ENCODE peak calls at places on chromosomes 4 and X, in six cellular contexts. J, E, A, P, S and R are unnamed samples.

GRCh38 chrX:72269671-72270251 is 7.3 kb downstream of the RPS4X start:
- ATAC-seq in P (no peak), J (no peak), A (no peak), E (peak; percentile 35), S (no peak), R (no peak)

GRCh38 chr4:151807220-151807619 is 46.4 kb upstream of the GATB start:
- ATAC-seq in A (no peak), E (peak; percentile 95), P (no peak), J (no peak), S (no peak), R (no peak)

GRCh38 chrX:129665916-129666644 is 11.3 kb upstream of the APLN start:
- ATAC-seq in S (no peak), J (peak; percentile 75), P (peak; percentile 98), E (peak; percentile 67), A (peak; percentile 45), R (peak; percentile 83)

GRCh38 chrX:144717682-144718081 is 529.6 kb upstream of the SPANXN1 start:
- ATAC-seq in J (no peak), P (no peak), S (no peak), A (no peak), E (no peak), R (no peak)

GRCh38 chrX:12421918-12422317 is 283.6 kb downstream of the FRMPD4 start:
- ATAC-seq in J (no peak), A (no peak), P (no peak), S (no peak), E (no peak), R (no peak)

GRCh38 chr4:184807797-184808718 is 17.7 kb downstream of the ACSL1 start:
- ATAC-seq in A (no peak), J (peak; percentile 16), P (no peak), S (peak; percentile 78), E (no peak), R (no peak)

GRCh38 chrX:48573690-48574269 is 504 bp upstream of the RBM3 start:
- ATAC-seq in S (no peak), E (no peak), J (no peak), P (peak; percentile 56), A (peak; percentile 19), R (peak; percentile 22)

GRCh38 chr4:34200535-34200934 is 2043.8 kb downstream of the ARAP2 start:
- ATAC-seq in E (no peak), J (no peak), A (no peak), P (no peak), S (no peak), R (no peak)

GRCh38 chr4:67892905-67893304 is 9.1 kb upstream of the TMPRSS11D start:
- ATAC-seq in A (no peak), J (no peak), S (no peak), P (no peak), E (no peak), R (no peak)

GRCh38 chrX:13029831-13030771 is 14.3 kb downstream of the FAM9C start:
- ATAC-seq in P (peak; percentile 47), E (no peak), S (peak; percentile 51), A (peak; percentile 70), J (no peak), R (no peak)

GRCh38 chr4:3484057-3484973 is 21.2 kb downstream of the DOK7 start:
- ATAC-seq in S (peak; percentile 8), A (peak; percentile 39), J (peak; percentile 55), E (peak; percentile 58), P (peak; percentile 9), R (no peak)

GRCh38 chr4:182880387-182881356 is 36.5 kb downstream of the DCTD start:
- ATAC-seq in P (no peak), S (peak; percentile 90), J (no peak), A (no peak), E (peak; percentile 85), R (no peak)

GRCh38 chrX:119853449-119853848 is 686 bp upstream of the UPF3B start:
- ATAC-seq in A (peak; percentile 26), P (no peak), E (no peak), S (peak; percentile 56), J (peak; percentile 40), R (no peak)

GRCh38 chr4:86376850-86377249 is 17.0 kb upstream of the MAPK10 start:
- ATAC-seq in A (no peak), P (no peak), E (no peak), J (no peak), S (no peak), R (no peak)

GRCh38 chrX:19746919-19747671 is 140.3 kb downstream of the SH3KBP1 start:
- ATAC-seq in P (no peak), J (no peak), S (peak; percentile 59), A (no peak), E (no peak), R (no peak)

GRCh38 chr4:110533940-110534339 is 58.0 kb downstream of the ENPEP start:
- ATAC-seq in P (peak; percentile 95), S (peak; percentile 90), A (no peak), J (peak; percentile 100), E (no peak), R (peak; percentile 68)

GRCh38 chr4:48588230-48588943 is 98.3 kb downstream of the ZAR1 start:
- ATAC-seq in J (no peak), S (no peak), A (no peak), P (no peak), E (no peak), R (no peak)

GRCh38 chrX:83535417-83536244 is 27.5 kb downstream of the POU3F4 start:
- ATAC-seq in J (no peak), E (no peak), P (no peak), S (no peak), A (no peak), R (no peak)

GRCh38 chr4:76558391-76559235 is 123.6 kb downstream of the SHROOM3 start:
- ATAC-seq in P (no peak), E (no peak), J (no peak), S (no peak), A (no peak), R (no peak)

GRCh38 chr4:1765409-1766335 is 27.4 kb upstream of the FGFR3 start:
- ATAC-seq in S (peak; percentile 0), J (no peak), E (no peak), P (peak; percentile 42), A (no peak), R (no peak)

GRCh38 chrX:96432647-96433046 is 252.0 kb upstream of the DIAPH2 start:
- ATAC-seq in J (no peak), A (no peak), E (no peak), S (no peak), P (no peak), R (peak; percentile 55)

GRCh38 chr4:38684271-38684670 is 20.3 kb downstream of the KLF3 start:
- ATAC-seq in E (no peak), A (no peak), J (no peak), P (no peak), S (no peak), R (no peak)

GRCh38 chrX:53000447-53001208 is 42.3 kb upstream of the FAM156A start:
- ATAC-seq in P (no peak), J (no peak), A (no peak), S (no peak), E (no peak), R (no peak)

GRCh38 chrX:38985375-38985774 is 184.1 kb downstream of the MID1IP1 start:
- ATAC-seq in J (peak; percentile 53), A (no peak), P (no peak), S (no peak), E (no peak), R (no peak)

GRCh38 chr4:20723463-20723862 is 23.2 kb downstream of the PACRGL start:
- ATAC-seq in J (no peak), A (no peak), P (no peak), S (no peak), E (no peak), R (no peak)

GRCh38 chr4:109389367-109390118 is 44.1 kb upstream of the SEC24B start:
- ATAC-seq in P (no peak), E (peak; percentile 52), S (peak; percentile 98), A (peak; percentile 78), J (peak; percentile 53), R (no peak)

GRCh38 chrX:19825271-19825670 is 62.1 kb downstream of the SH3KBP1 start:
- ATAC-seq in A (no peak), E (no peak), J (no peak), S (no peak), P (no peak), R (no peak)

GRCh38 chrX:105870465-105870864 is 48.1 kb downstream of the NRK start:
- ATAC-seq in A (no peak), E (no peak), S (no peak), P (no peak), J (no peak), R (no peak)

GRCh38 chr4:137524642-137525384 is 7.5 kb downstream of the PCDH18 start:
- ATAC-seq in A (no peak), E (no peak), J (no peak), P (no peak), S (no peak), R (no peak)
- H3K27ac ChIP-seq in A (no peak overlapping the region), E (no peak overlapping the region), J (no peak overlapping the region), P (no peak overlapping the region), S (no peak overlapping the region), R (no peak overlapping the region)

GRCh38 chr4:45063701-45064100 is 337.3 kb upstream of the GNPDA2 start:
- ATAC-seq in E (no peak), A (no peak), P (no peak), J (no peak), S (no peak), R (no peak)

GRCh38 chr4:45063166-45063565 is 336.8 kb upstream of the GNPDA2 start:
- ATAC-seq in E (no peak), J (no peak), P (no peak), S (no peak), A (no peak), R (no peak)

GRCh38 chr4:45064741-45065140 is 338.4 kb upstream of the GNPDA2 start:
- ATAC-seq in A (no peak), E (no peak), S (no peak), P (no peak), J (no peak), R (no peak)
- H3K4me3 ChIP-seq in A (no peak overlapping the region), E (no peak overlapping the region), S (no peak overlapping the region), P (no peak overlapping the region), J (no peak overlapping the region), R (no peak overlapping the region)

DNA sequence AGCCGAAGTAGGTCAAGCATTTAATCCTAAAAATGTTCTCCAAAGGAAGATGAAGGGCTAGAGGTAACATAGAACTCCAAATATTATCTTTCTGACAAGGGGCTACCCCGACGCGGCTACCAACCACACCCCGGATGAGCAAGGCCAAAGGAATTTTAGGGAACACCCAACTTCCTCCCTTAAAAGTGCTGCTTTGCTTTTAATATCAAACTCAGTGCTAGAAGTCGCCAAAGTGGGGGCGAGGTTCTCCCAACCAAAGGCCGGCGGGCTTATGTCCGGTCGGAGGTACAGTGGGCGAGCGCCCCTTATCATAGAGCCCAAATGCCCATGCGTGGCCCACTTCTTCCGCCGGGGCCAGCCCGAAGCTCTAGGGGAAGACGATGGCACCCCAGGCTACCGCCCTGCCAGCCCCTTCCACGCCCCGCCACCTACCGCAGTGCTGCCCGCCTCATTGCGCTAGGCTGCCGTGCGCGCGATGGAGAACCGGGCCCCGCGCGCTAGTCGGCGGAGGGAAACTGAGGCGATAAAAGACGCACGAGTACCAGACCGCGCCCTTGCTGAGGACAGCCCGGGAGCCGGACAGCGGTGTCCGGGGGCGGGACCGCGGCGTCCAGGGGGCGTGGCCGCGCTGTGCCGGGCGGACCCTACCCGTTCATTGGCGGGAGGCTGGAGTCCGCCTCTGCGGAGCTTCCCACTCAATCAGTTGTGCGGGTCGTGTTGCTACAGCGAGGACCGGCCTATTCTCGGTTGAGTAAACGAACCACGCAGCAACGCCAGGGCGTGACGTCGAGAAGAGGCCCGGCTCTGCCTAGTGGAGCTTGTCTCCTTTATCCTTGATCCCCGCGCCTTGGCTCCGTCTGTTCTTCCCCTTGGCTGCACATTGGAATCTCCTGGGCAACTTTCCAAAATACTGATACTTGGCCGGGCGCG is at the start of gene ACOT9:
- ATAC-seq in J (peak; percentile 91), S (peak; percentile 98), P (peak; percentile 98), A (peak; percentile 98), E (peak; percentile 99), R (peak; percentile 98)
- TF ChIP-seq POLR2A in J (peak; percentile 78), S (peak; percentile 64), P (peak; percentile 65), A (peak; percentile 77), E (peak; percentile 16), R (peak; percentile 83)

GRCh38 chrX:152958047-152958446 is 35.9 kb downstream of the PNMA5 start:
- ATAC-seq in S (no peak), P (no peak), J (no peak), A (no peak), E (no peak), R (no peak)
- H3K27ac ChIP-seq in S (no peak overlapping the region), P (peak overlapping the region; percentile 73), J (peak overlapping the region; percentile 66), A (no peak overlapping the region), E (no peak overlapping the region), R (peak overlapping the region; percentile 67)